ENCODE peak calls at places on chromosomes 4 and X, in five cellular contexts. One of them, this sample, is unnamed.

GRCh38 chr4:116066711-116067245 is 953.4 kb upstream of the NDST4 start:
- DNase-seq in left ventricle myocardium inferior: no peak
- DNase-seq in Right ventricle myocardium superior: no peak
- DNase-seq in left cardiac atrium: no peak
- DNase-seq in AG04450: no peak
- DNase-seq in this sample: no peak

GRCh38 chr4:14719053-14719452 is 283.2 kb upstream of the CPEB2 start:
- DNase-seq in left ventricle myocardium inferior: no peak
- DNase-seq in Right ventricle myocardium superior: no peak
- DNase-seq in left cardiac atrium: peak
- DNase-seq in AG04450: no peak
- DNase-seq in this sample: no peak

GRCh38 chr4:108359130-108359709 is 190.5 kb upstream of the LEF1 start:
- DNase-seq in left ventricle myocardium inferior: no peak
- DNase-seq in Right ventricle myocardium superior: no peak
- DNase-seq in left cardiac atrium: no peak
- DNase-seq in AG04450: no peak
- DNase-seq in this sample: no peak

GRCh38 chr4:63728480-63729177 is 680.6 kb downstream of the TECRL start:
- DNase-seq in left ventricle myocardium inferior: no peak
- DNase-seq in Right ventricle myocardium superior: no peak
- DNase-seq in left cardiac atrium: no peak
- DNase-seq in AG04450: no peak
- DNase-seq in this sample: no peak

GRCh38 chr4:116839826-116840225 is 245.6 kb downstream of the TRAM1L1 start:
- DNase-seq in left ventricle myocardium inferior: no peak
- DNase-seq in Right ventricle myocardium superior: no peak
- DNase-seq in left cardiac atrium: no peak
- DNase-seq in AG04450: no peak
- DNase-seq in this sample: no peak

GRCh38 chr4:57147335-57148060 is 37.3 kb upstream of the IGFBP7 start:
- DNase-seq in left ventricle myocardium inferior: no peak
- DNase-seq in Right ventricle myocardium superior: no peak
- DNase-seq in left cardiac atrium: no peak
- DNase-seq in AG04450: no peak
- DNase-seq in this sample: no peak

GRCh38 chr4:135508006-135508714 is 1306.6 kb upstream of the PABPC4L start:
- DNase-seq in left ventricle myocardium inferior: no peak
- DNase-seq in Right ventricle myocardium superior: no peak
- DNase-seq in left cardiac atrium: no peak
- DNase-seq in AG04450: peak
- DNase-seq in this sample: no peak

GRCh38 chr4:41991916-41992767 is 1.8 kb downstream of the SLC30A9 start:
- DNase-seq in left ventricle myocardium inferior: no peak
- DNase-seq in Right ventricle myocardium superior: no peak
- DNase-seq in left cardiac atrium: no peak
- DNase-seq in AG04450: no peak
- DNase-seq in this sample: no peak

GRCh38 chrX:8647176-8647575 is 84.8 kb downstream of the ANOS1 start:
- DNase-seq in left ventricle myocardium inferior: no peak
- DNase-seq in Right ventricle myocardium superior: no peak
- DNase-seq in left cardiac atrium: no peak
- DNase-seq in AG04450: no peak
- DNase-seq in this sample: no peak

GRCh38 chr4:153374471-153374870 is 30.0 kb downstream of the MND1 start:
- DNase-seq in left ventricle myocardium inferior: no peak
- DNase-seq in Right ventricle myocardium superior: no peak
- DNase-seq in left cardiac atrium: no peak
- DNase-seq in AG04450: no peak
- DNase-seq in this sample: no peak

GRCh38 chr4:168527560-168527959 is 30.7 kb downstream of the PALLD start:
- DNase-seq in left ventricle myocardium inferior: no peak
- DNase-seq in Right ventricle myocardium superior: no peak
- DNase-seq in left cardiac atrium: no peak
- DNase-seq in AG04450: no peak
- DNase-seq in this sample: no peak

GRCh38 chr4:26330186-26330787 is 9.5 kb downstream of the RBPJ start:
- DNase-seq in left ventricle myocardium inferior: no peak
- DNase-seq in Right ventricle myocardium superior: no peak
- DNase-seq in left cardiac atrium: no peak
- DNase-seq in AG04450: no peak
- DNase-seq in this sample: no peak

GRCh38 chr4:61182915-61183314 is 17.2 kb upstream of the ADGRL3 start:
- DNase-seq in left ventricle myocardium inferior: no peak
- DNase-seq in Right ventricle myocardium superior: no peak
- DNase-seq in left cardiac atrium: no peak
- DNase-seq in AG04450: no peak
- DNase-seq in this sample: no peak

GRCh38 chrX:108307408-108308085 is 130.7 kb downstream of the COL4A6 start:
- DNase-seq in left ventricle myocardium inferior: peak
- DNase-seq in Right ventricle myocardium superior: peak
- DNase-seq in left cardiac atrium: peak
- DNase-seq in AG04450: no peak
- DNase-seq in this sample: peak

GRCh38 chr4:70739496-70740337 is 18.0 kb downstream of the RUFY3 start:
- DNase-seq in left ventricle myocardium inferior: no peak
- DNase-seq in Right ventricle myocardium superior: no peak
- DNase-seq in left cardiac atrium: no peak
- DNase-seq in AG04450: no peak
- DNase-seq in this sample: no peak

GRCh38 chr4:41178372-41179085 is 35.8 kb downstream of the APBB2 start:
- DNase-seq in left ventricle myocardium inferior: no peak
- DNase-seq in Right ventricle myocardium superior: no peak
- DNase-seq in left cardiac atrium: no peak
- DNase-seq in AG04450: no peak
- DNase-seq in this sample: no peak

GRCh38 chr4:151415978-151416377 is 7.0 kb downstream of the FHIP1A start:
- DNase-seq in left ventricle myocardium inferior: no peak
- DNase-seq in Right ventricle myocardium superior: no peak
- DNase-seq in left cardiac atrium: no peak
- DNase-seq in AG04450: no peak
- DNase-seq in this sample: no peak

GRCh38 chrX:80807606-80808159 is 2.0 kb downstream of the BRWD3 start:
- DNase-seq in left ventricle myocardium inferior: no peak
- DNase-seq in Right ventricle myocardium superior: no peak
- DNase-seq in left cardiac atrium: no peak
- DNase-seq in AG04450: no peak
- DNase-seq in this sample: no peak

GRCh38 chr4:108030332-108030731 is 40.6 kb downstream of the HADH start:
- DNase-seq in left ventricle myocardium inferior: no peak
- DNase-seq in Right ventricle myocardium superior: no peak
- DNase-seq in left cardiac atrium: no peak
- DNase-seq in AG04450: peak
- DNase-seq in this sample: no peak

GRCh38 chr4:174119818-174120217 is 163.6 kb downstream of the FBXO8 start:
- DNase-seq in left ventricle myocardium inferior: no peak
- DNase-seq in Right ventricle myocardium superior: no peak
- DNase-seq in left cardiac atrium: no peak
- DNase-seq in AG04450: no peak
- DNase-seq in this sample: no peak

GRCh38 chr4:13208558-13209193 is 275.5 kb downstream of the RAB28 start:
- DNase-seq in left ventricle myocardium inferior: no peak
- DNase-seq in Right ventricle myocardium superior: no peak
- DNase-seq in left cardiac atrium: no peak
- DNase-seq in AG04450: no peak
- DNase-seq in this sample: no peak

GRCh38 chrX:85139422-85139821 is 104.2 kb downstream of the SATL1 start:
- DNase-seq in left ventricle myocardium inferior: no peak
- DNase-seq in Right ventricle myocardium superior: no peak
- DNase-seq in left cardiac atrium: no peak
- DNase-seq in AG04450: no peak
- DNase-seq in this sample: no peak